ENCODE peak calls at places on chromosomes 4 and X, in six cellular contexts. P is ascending aorta, B is HFFc6, D is bronchial epithelial cell, Y is BJ, U is heart right ventricle. Q is an unnamed sample.

GRCh38 chr4:86688026-86688425 is 93.9 kb downstream of the PTPN13 start:
- DNase-seq in P (no peak), B (no peak), D (peak; percentile 62), Y (no peak), U (no peak), Q (no peak)

GRCh38 chr4:2924765-2925301 is 38.4 kb downstream of the NOP14 start:
- DNase-seq in P (peak; percentile 21), B (no peak), D (peak; percentile 39), Y (no peak), U (no peak), Q (no peak)

GRCh38 chrX:6386837-6387236 is 148.1 kb downstream of the VCX3A start:
- DNase-seq in P (no peak), B (no peak), D (no peak), Y (no peak), U (no peak), Q (peak; percentile 13)

GRCh38 chr4:78369691-78370090 is 181.9 kb upstream of the ANXA3 start:
- DNase-seq in P (no peak), B (no peak), D (peak; percentile 80), Y (no peak), U (no peak), Q (no peak)

GRCh38 chr4:120718979-120719566 is 203.5 kb downstream of the PRDM5 start:
- DNase-seq in P (no peak), B (peak; percentile 52), D (peak; percentile 31), Y (no peak), U (no peak), Q (no peak)

GRCh38 chr4:154714339-154715040 is 29.3 kb upstream of the LRAT start:
- DNase-seq in P (no peak), B (no peak), D (no peak), Y (no peak), U (no peak), Q (no peak)

GRCh38 chr4:74933562-74934015 is 673 bp downstream of the PARM1 start:
- DNase-seq in P (peak; percentile 65), B (no peak), D (no peak), Y (no peak), U (peak; percentile 20), Q (no peak)

GRCh38 chr4:188989371-188989770 is 850.1 kb downstream of the TRIML1 start:
- DNase-seq in P (no peak), B (no peak), D (peak; percentile 94), Y (no peak), U (no peak), Q (no peak)

GRCh38 chrX:42531431-42531830 is 246.5 kb downstream of the PPP1R2C start:
- DNase-seq in P (no peak), B (no peak), D (no peak), Y (no peak), U (no peak), Q (no peak)

GRCh38 chr4:6226506-6226905 is 26.2 kb upstream of the JAKMIP1 start:
- DNase-seq in P (no peak), B (no peak), D (no peak), Y (no peak), U (no peak), Q (no peak)

GRCh38 chrX:1903380-1903935 is 288.6 kb downstream of the ASMT start:
- DNase-seq in P (no peak), B (peak; percentile 29), D (peak; percentile 35), Y (peak; percentile 35), U (no peak), Q (no peak)

GRCh38 chrX:56763556-56764152 is 34.6 kb downstream of the NBDY start:
- DNase-seq in P (peak; percentile 90), B (no peak), D (no peak), Y (no peak), U (no peak), Q (no peak)

GRCh38 chr4:68738036-68738435 is 67.6 kb upstream of the UGT2B15 start:
- DNase-seq in P (no peak), B (no peak), D (no peak), Y (no peak), U (no peak), Q (no peak)

GRCh38 chr4:150799207-150799606 is 215.9 kb downstream of the LRBA start:
- DNase-seq in P (no peak), B (no peak), D (no peak), Y (no peak), U (no peak), Q (no peak)
- TF ChIP-seq CTCF in P (no peak), B (peak; percentile 58), D (no peak), Y (no peak), U (no peak), Q (peak; percentile 38)

GRCh38 chr4:168516841-168517240 is 20.0 kb downstream of the PALLD start:
- DNase-seq in P (no peak), B (no peak), D (no peak), Y (no peak), U (no peak), Q (no peak)

GRCh38 chr4:168515222-168516011 is 18.6 kb downstream of the PALLD start:
- DNase-seq in P (no peak), B (no peak), D (peak; percentile 42), Y (no peak), U (peak; percentile 29), Q (no peak)

GRCh38 chr4:168509786-168510185 is 12.9 kb downstream of the PALLD start:
- DNase-seq in P (no peak), B (peak; percentile 20), D (peak; percentile 72), Y (no peak), U (no peak), Q (no peak)

GRCh38 chr4:168511780-168512467 is 15.1 kb downstream of the PALLD start:
- DNase-seq in P (no peak), B (no peak), D (no peak), Y (no peak), U (no peak), Q (no peak)

GRCh38 chr4:168514249-168514852 is 17.5 kb downstream of the PALLD start:
- DNase-seq in P (no peak), B (peak; percentile 49), D (peak; percentile 51), Y (no peak), U (no peak), Q (no peak)
- TF ChIP-seq CTCF in P (peak; percentile 44), B (peak; percentile 86), D (peak; percentile 17), Y (peak; percentile 26), U (peak; percentile 60), Q (peak; percentile 53)

GRCh38 chr4:148857973-148858534 is 415.8 kb upstream of the NR3C2 start:
- DNase-seq in P (no peak), B (no peak), D (peak; percentile 42), Y (no peak), U (no peak), Q (no peak)

GRCh38 chr4:148857234-148857972 is 415.2 kb upstream of the NR3C2 start:
- DNase-seq in P (no peak), B (no peak), D (peak; percentile 51), Y (no peak), U (no peak), Q (no peak)

GRCh38 chr4:148852092-148852699 is 410.0 kb upstream of the NR3C2 start:
- DNase-seq in P (no peak), B (no peak), D (peak; percentile 67), Y (no peak), U (no peak), Q (no peak)

GRCh38 chr4:148850257-148850995 is 408.2 kb upstream of the NR3C2 start:
- DNase-seq in P (no peak), B (no peak), D (no peak), Y (no peak), U (no peak), Q (no peak)

GRCh38 chr4:148854203-148854602 is 412.0 kb upstream of the NR3C2 start:
- DNase-seq in P (no peak), B (no peak), D (peak; percentile 74), Y (no peak), U (no peak), Q (no peak)
- TF ChIP-seq CTCF in P (no peak), B (no peak), D (no peak), Y (no peak), U (no peak), Q (no peak)

GRCh38 chrX:39945709-39946108 is 152.0 kb downstream of the BCOR start:
- DNase-seq in P (no peak), B (no peak), D (no peak), Y (no peak), U (no peak), Q (no peak)

GRCh38 chrX:39944416-39944815 is 153.3 kb downstream of the BCOR start:
- DNase-seq in P (no peak), B (no peak), D (no peak), Y (no peak), U (no peak), Q (no peak)

GRCh38 chrX:39938466-39938865 is 159.3 kb downstream of the BCOR start:
- DNase-seq in P (no peak), B (no peak), D (no peak), Y (no peak), U (no peak), Q (no peak)

GRCh38 chrX:39939678-39940077 is 158.1 kb downstream of the BCOR start:
- DNase-seq in P (no peak), B (no peak), D (no peak), Y (no peak), U (no peak), Q (no peak)

DNA sequence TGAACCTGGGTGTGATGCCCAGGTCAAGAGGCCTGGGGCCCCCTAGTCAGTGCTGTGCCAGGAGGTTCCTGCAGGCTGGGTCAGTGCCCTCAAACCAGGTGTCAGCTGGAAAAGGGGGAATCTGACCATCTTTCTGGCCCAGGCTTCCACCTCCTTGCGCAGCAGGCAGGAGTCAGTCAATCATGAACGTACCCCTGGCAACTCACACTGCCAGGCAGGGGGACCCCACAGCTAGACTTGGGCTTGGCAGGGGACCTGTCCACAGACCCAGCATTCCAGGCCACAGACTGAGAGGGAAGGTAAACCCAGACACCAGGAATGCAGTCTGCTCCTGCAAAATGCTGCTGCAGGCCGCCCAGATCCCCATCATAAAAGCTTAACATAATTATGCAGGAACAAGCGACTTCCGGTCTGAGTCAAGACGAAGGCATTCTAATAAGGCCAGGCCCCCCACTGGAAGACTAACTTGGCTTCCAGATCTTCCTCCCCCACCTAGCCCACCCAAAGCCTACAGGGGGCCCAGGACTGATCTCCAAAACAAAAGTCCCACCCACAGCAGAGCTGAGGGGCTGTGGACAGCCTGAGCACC is 156.3 kb downstream of the BCOR start:
- DNase-seq in P (no peak), B (no peak), D (no peak), Y (no peak), U (no peak), Q (no peak)
- TF ChIP-seq CTCF in P (no peak), B (no peak), D (no peak), Y (no peak), U (no peak), Q (no peak)

Q was measured in progenitor cell of endocrine pancreas.